ENCODE peak calls at places on chromosomes 16 and 17, in seven cellular contexts. C is HepG2, L is HCT116, D is K562, J is H1, X is SK-N-SH, E is GM12878. N is an unnamed sample.

GRCh38 chr17:77423589-77424451 is 283.1 kb downstream of the SEC14L1 start:
- DNase-seq in L (no peak), C (no peak), J (no peak), X (peak; percentile 73), D (no peak), E (no peak), N (no peak)

GRCh38 chr16:50308237-50308965 is 42.0 kb downstream of the ADCY7 start:
- DNase-seq in J (peak; percentile 42), D (no peak), L (no peak), X (peak; percentile 22), E (no peak), C (no peak), N (no peak)

GRCh38 chr17:31900877-31901276 is 631 bp downstream of the UTP6 start:
- DNase-seq in J (no peak), D (peak; percentile 46), L (no peak), C (peak; percentile 16), X (peak; percentile 29), E (no peak), N (no peak)

GRCh38 chr17:50662632-50663225 is 28.0 kb downstream of the ABCC3 start:
- DNase-seq in X (no peak), L (no peak), C (no peak), E (no peak), D (no peak), J (no peak), N (no peak)

GRCh38 chr17:40448639-40449261 is 5.5 kb downstream of the IGFBP4 start:
- DNase-seq in L (no peak), E (no peak), J (no peak), X (no peak), D (no peak), C (peak; percentile 95), N (no peak)

GRCh38 chr17:44304651-44305050 is 3.8 kb upstream of the RUNDC3A start:
- DNase-seq in D (no peak), C (no peak), L (no peak), X (no peak), J (no peak), E (no peak), N (no peak)

GRCh38 chr17:47621293-47622178 is 28.2 kb upstream of the KPNB1 start:
- DNase-seq in E (no peak), J (no peak), C (no peak), L (peak; percentile 82), X (no peak), D (no peak), N (no peak)

GRCh38 chr17:46108550-46109110 is 84.6 kb downstream of the KANSL1 start:
- DNase-seq in J (no peak), E (no peak), C (peak; percentile 61), D (peak; percentile 49), L (no peak), X (no peak), N (no peak)

GRCh38 chr16:14011846-14012245 is 59.3 kb upstream of the MRTFB start:
- DNase-seq in L (no peak), C (no peak), D (no peak), E (no peak), J (no peak), X (no peak), N (no peak)

GRCh38 chr16:82016964-82017363 is 5.7 kb upstream of the SDR42E1 start:
- DNase-seq in C (no peak), L (no peak), E (no peak), J (no peak), D (no peak), X (no peak), N (no peak)

GRCh38 chr17:58276423-58276822 is 4.3 kb downstream of the MPO start:
- DNase-seq in C (no peak), J (no peak), L (no peak), X (peak; percentile 33), D (no peak), E (no peak), N (no peak)

GRCh38 chr17:50263293-50264262 is 10.7 kb upstream of the TMEM92 start:
- DNase-seq in D (no peak), L (no peak), C (no peak), X (peak; percentile 46), J (no peak), E (no peak), N (no peak)

GRCh38 chr17:39223907-39224777 is 1.6 kb downstream of the STAC2 start:
- DNase-seq in D (no peak), E (no peak), C (no peak), X (no peak), L (no peak), J (peak; percentile 62), N (no peak)

GRCh38 chr17:71438631-71439146 is 682.1 kb upstream of the SOX9 start:
- DNase-seq in J (no peak), L (peak; percentile 90), D (no peak), X (peak; percentile 56), C (peak; percentile 25), E (no peak), N (no peak)

GRCh38 chr17:3613139-3613538 is 3.9 kb upstream of the TRPV1 start:
- DNase-seq in L (no peak), X (no peak), C (no peak), J (no peak), E (no peak), D (no peak), N (no peak)

GRCh38 chr16:4501071-4501478 is 24.9 kb downstream of the HMOX2 start:
- DNase-seq in E (no peak), J (no peak), L (no peak), D (no peak), C (peak; percentile 41), X (no peak), N (no peak)

GRCh38 chr17:73231363-73231762 is 30.3 kb downstream of the CPSF4L start:
- DNase-seq in X (peak; percentile 54), J (no peak), E (no peak), D (peak; percentile 63), L (no peak), C (no peak), N (peak; percentile 43)

GRCh38 chr17:80793851-80794267 is 197.8 kb upstream of the CHMP6 start:
- DNase-seq in X (no peak), J (no peak), D (no peak), L (no peak), C (no peak), E (no peak), N (no peak)

GRCh38 chr17:29344201-29344856 is 45.8 kb upstream of the TAOK1 start:
- DNase-seq in J (no peak), D (no peak), L (no peak), E (no peak), C (no peak), X (no peak), N (peak; percentile 74)

GRCh38 chr16:17359778-17360177 is 111.0 kb downstream of the XYLT1 start:
- DNase-seq in J (no peak), X (peak; percentile 29), E (no peak), L (no peak), D (no peak), C (no peak), N (no peak)

GRCh38 chr16:23254338-23254737 is 47.8 kb upstream of the SCNN1B start:
- DNase-seq in X (no peak), E (no peak), J (no peak), L (no peak), D (no peak), C (no peak), N (no peak)

GRCh38 chr17:15321556-15322250 is 19.7 kb downstream of the TEKT3 start:
- DNase-seq in L (no peak), J (no peak), C (no peak), E (no peak), D (no peak), X (no peak), N (no peak)

GRCh38 chr17:77543779-77544178 is 403.0 kb downstream of the SEC14L1 start:
- DNase-seq in J (no peak), D (no peak), C (no peak), L (no peak), E (no peak), X (no peak), N (no peak)

DNA sequence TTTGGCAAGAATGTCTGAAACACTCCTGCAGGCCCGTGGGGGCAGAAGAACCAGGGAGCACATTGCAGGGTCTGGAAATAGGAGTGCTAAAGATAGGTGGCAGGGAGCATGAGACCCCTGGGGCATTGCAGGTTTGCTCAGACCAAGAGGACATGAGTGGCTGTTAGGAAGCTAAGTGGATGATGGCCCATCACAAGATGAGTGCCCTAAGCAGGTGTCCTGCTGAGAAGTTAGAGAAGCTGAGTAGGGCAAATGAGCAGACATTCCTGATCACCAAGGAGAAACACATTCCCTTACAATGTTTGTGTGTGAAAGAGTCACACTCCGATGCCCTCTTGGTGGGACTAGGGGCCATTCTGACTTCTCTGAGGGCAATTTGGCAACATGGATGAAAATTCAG is 9.9 kb downstream of the MLYCD start:
- DNase-seq in C (no peak), J (no peak), L (no peak), X (no peak), E (no peak), D (no peak), N (no peak)
- TF ChIP-seq JUND in C (no peak), J (no peak), L (no peak), X (no peak), E (no peak), D (no peak), N (no peak)

DNA sequence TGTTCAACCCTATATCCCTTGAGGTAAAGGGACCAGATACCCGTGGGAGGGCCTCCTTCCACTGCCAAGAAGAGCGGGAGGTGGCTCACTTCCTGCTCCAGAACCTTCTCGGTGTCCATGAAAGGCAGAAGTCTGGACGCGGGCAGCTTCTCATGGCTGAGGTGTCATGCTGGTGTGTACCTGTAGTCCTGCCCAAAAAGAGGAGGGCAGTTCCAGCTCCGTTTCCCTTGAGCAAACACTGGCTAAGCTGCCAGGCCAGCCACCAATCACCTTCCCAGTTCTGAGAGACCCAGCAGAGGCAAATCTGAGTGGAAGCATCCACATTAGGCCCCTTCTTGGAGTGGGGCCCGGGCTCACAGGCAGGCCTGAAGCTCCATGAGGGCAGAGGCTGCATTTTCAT is 5.6 kb downstream of the TMEM11 start:
- DNase-seq in E (no peak), C (no peak), J (no peak), L (no peak), D (no peak), X (no peak), N (no peak)
- TF ChIP-seq JUND in E (no peak), C (no peak), J (no peak), L (no peak), D (no peak), X (no peak), N (no peak)

GRCh38 chr16:72481419-72481818 is 309.5 kb upstream of the PMFBP1 start:
- DNase-seq in L (no peak), E (no peak), X (no peak), D (no peak), J (no peak), C (no peak), N (no peak)
- TF ChIP-seq JUND in L (no peak), E (no peak), X (no peak), D (no peak), J (no peak), C (no peak), N (no peak)

DNA sequence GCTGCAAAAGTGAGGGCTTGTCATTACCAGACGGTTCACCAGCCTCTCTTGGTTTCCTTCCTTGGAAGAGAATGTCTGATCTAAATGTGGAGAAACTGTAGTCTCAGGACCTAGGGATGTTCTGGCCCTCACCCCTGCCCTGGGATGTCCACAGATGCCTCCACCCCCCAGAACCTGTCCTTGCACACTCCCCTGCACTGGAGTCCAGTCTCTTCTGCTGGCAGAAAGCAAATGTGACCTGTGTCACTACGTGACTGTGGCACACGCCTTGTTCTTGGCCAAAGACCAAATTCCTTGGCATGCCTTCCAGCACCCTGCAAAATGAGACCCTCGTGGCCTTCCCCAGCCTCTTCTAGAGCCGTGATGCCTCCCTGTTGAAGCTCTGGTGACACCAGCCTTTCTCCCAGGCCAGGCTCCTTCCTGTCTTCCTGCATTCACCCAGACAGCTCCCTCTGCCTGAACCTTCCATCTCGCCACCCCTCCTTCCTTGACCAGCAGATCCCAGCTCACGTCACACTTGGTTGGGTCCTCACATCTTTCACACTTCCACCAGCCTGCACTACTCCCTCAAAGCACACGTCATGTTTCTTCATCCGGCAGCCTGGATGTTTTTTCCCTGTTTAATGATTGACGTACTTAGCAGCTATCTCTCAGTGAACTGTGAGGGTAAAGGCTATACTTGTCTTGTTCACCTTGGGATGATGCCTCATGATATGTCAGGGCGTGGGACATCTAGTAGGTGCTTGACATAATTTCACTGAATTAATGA is 4.3 kb downstream of the ZNF768 start:
- DNase-seq in L (no peak), E (no peak), X (no peak), C (peak; percentile 82), D (no peak), J (no peak), N (no peak)
- TF ChIP-seq JUND in L (no peak), E (no peak), X (no peak), C (peak; percentile 76), D (no peak), J (no peak), N (no peak)

N was measured in T47D.